ENCODE peak calls at places on chromosomes 2 and 18, in six cellular contexts. F is AG04449, L is WTC11, X is SK-N-SH, H is stomach, N is upper lobe of left lung. K is an unnamed sample.

GRCh38 chr18:23189768-23190661 is 54.7 kb downstream of the CABLES1 start:
- DNase-seq in X (no peak), H (no peak), F (no peak), L (no peak), N (no peak), K (no peak)

GRCh38 chr2:71235930-71236587 is 9.2 kb upstream of the PAIP2B start:
- DNase-seq in H (no peak), N (no peak), X (no peak), L (peak), F (no peak), K (no peak)

GRCh38 chr2:152335016-152335850 is at the start of gene FMNL2:
- DNase-seq in X (peak), F (no peak), H (peak), L (peak), N (peak), K (peak)

GRCh38 chr2:172888704-172889103 is 153.1 kb downstream of the RAPGEF4 start:
- DNase-seq in X (peak), L (no peak), F (no peak), H (no peak), N (no peak), K (no peak)

GRCh38 chr2:44075536-44075935 is 79.7 kb upstream of the LRPPRC start:
- DNase-seq in N (no peak), L (no peak), H (no peak), F (peak), X (no peak), K (peak)

GRCh38 chr2:29782531-29782930 is 138.9 kb downstream of the ALK start:
- DNase-seq in H (no peak), X (no peak), F (no peak), L (no peak), N (no peak), K (no peak)

GRCh38 chr2:70086278-70086837 is 919 bp upstream of the PCBP1 start:
- DNase-seq in F (peak), H (peak), N (peak), L (peak), X (peak), K (peak)

GRCh38 chr18:46474487-46475366 is 182.3 kb downstream of the LOXHD1 start:
- DNase-seq in L (no peak), H (no peak), N (no peak), F (no peak), X (peak), K (no peak)

GRCh38 chr2:170144758-170145157 is 33.2 kb upstream of the MYO3B start:
- DNase-seq in X (no peak), H (no peak), L (no peak), F (no peak), N (no peak), K (no peak)

GRCh38 chr18:76405761-76406356 is 89.2 kb downstream of the ZNF516 start:
- DNase-seq in N (no peak), F (no peak), L (peak), X (peak), H (peak), K (peak)

GRCh38 chr18:46718501-46719341 is 38.1 kb downstream of the ST8SIA5 start:
- DNase-seq in H (no peak), X (no peak), N (no peak), F (peak), L (no peak), K (no peak)

GRCh38 chr2:29192526-29192925 is 77.3 kb downstream of the CLIP4 start:
- DNase-seq in H (no peak), N (no peak), F (peak), X (no peak), L (no peak), K (no peak)

GRCh38 chr2:147482111-147482510 is 362.7 kb upstream of the ACVR2A start:
- DNase-seq in F (no peak), N (no peak), L (no peak), H (no peak), X (no peak), K (no peak)

GRCh38 chr18:22241806-22242440 is 72.5 kb downstream of the GATA6 start:
- DNase-seq in L (no peak), X (no peak), H (peak), N (no peak), F (no peak), K (no peak)

GRCh38 chr18:76839395-76839794 is 17.0 kb downstream of the ZNF236 start:
- DNase-seq in X (no peak), F (no peak), N (no peak), L (no peak), H (no peak), K (no peak)

GRCh38 chr2:12828932-12829331 is 112.2 kb downstream of the TRIB2 start:
- DNase-seq in L (no peak), N (no peak), X (no peak), H (no peak), F (no peak), K (no peak)

GRCh38 chr2:11111811-11112425 is 43.3 kb upstream of the SLC66A3 start:
- DNase-seq in N (no peak), L (peak), H (no peak), F (no peak), X (no peak), K (no peak)

GRCh38 chr2:234997389-234997788 is 45.6 kb downstream of the SH3BP4 start:
- DNase-seq in N (peak), X (no peak), L (no peak), F (no peak), H (no peak), K (no peak)

GRCh38 chr2:52542297-52542696 is 1225.3 kb upstream of the CHAC2 start:
- DNase-seq in H (no peak), F (no peak), X (no peak), N (no peak), L (no peak), K (no peak)

GRCh38 chr2:218961651-218962570 is 2.4 kb downstream of the CDK5R2 start:
- DNase-seq in X (peak), H (no peak), N (peak), L (peak), F (no peak), K (peak)

GRCh38 chr2:190763901-190764514 is 115.1 kb downstream of the NAB1 start:
- DNase-seq in F (no peak), L (no peak), X (no peak), N (no peak), H (no peak), K (no peak)

GRCh38 chr2:2839393-2840096 is 508.5 kb upstream of the MYT1L start:
- DNase-seq in N (no peak), L (no peak), X (peak), H (peak), F (no peak), K (peak)

GRCh38 chr2:158998486-158999248 is 30.2 kb downstream of the TANC1 start:
- DNase-seq in L (no peak), H (no peak), X (no peak), F (peak), N (no peak), K (no peak)

GRCh38 chr2:186771395-186771794 is 77.5 kb downstream of the FAM171B start:
- DNase-seq in X (no peak), F (no peak), H (no peak), N (no peak), L (no peak), K (no peak)

GRCh38 chr2:232877940-232878511 is 8.0 kb downstream of the SNORC start:
- DNase-seq in F (no peak), X (peak), L (no peak), N (no peak), H (no peak), K (no peak)

GRCh38 chr2:96495983-96496382 is 9.2 kb downstream of the NEURL3 start:
- DNase-seq in N (no peak), H (no peak), L (no peak), F (no peak), X (no peak), K (no peak)

GRCh38 chr2:11329759-11330158 is 14.7 kb downstream of the ROCK2 start:
- DNase-seq in H (no peak), F (no peak), L (no peak), N (no peak), X (no peak), K (no peak)

GRCh38 chr2:224778474-224778877 is 62.3 kb upstream of the CCDC195 start:
- DNase-seq in L (peak), H (peak), N (no peak), X (peak), F (peak), K (peak)

GRCh38 chr2:101205521-101205998 is 47.1 kb upstream of the CNOT11 start:
- DNase-seq in L (peak), N (peak), H (peak), X (peak), F (peak), K (no peak)

GRCh38 chr2:100934504-100935371 is 67.4 kb upstream of the RPL31 start:
- DNase-seq in N (no peak), L (no peak), H (no peak), X (no peak), F (no peak), K (peak)

GRCh38 chr2:222561817-222562424 is 94.0 kb downstream of the FARSB start:
- DNase-seq in H (peak), F (no peak), X (peak), L (peak), N (no peak), K (no peak)

GRCh38 chr2:130963849-130964793 is 127.4 kb downstream of the ARHGEF4 start:
- DNase-seq in N (peak), X (peak), L (peak), F (no peak), H (no peak), K (no peak)
- TF ChIP-seq CTCF in N (no peak), X (peak), L (no peak), F (no peak), H (no peak), K (no peak)

GRCh38 chr2:149490296-149490695 is 97.3 kb downstream of the MMADHC start:
- DNase-seq in X (peak), N (no peak), L (no peak), F (no peak), H (no peak), K (no peak)
- TF ChIP-seq CTCF in X (peak), N (no peak), L (no peak), F (peak), H (no peak), K (no peak)

DNA sequence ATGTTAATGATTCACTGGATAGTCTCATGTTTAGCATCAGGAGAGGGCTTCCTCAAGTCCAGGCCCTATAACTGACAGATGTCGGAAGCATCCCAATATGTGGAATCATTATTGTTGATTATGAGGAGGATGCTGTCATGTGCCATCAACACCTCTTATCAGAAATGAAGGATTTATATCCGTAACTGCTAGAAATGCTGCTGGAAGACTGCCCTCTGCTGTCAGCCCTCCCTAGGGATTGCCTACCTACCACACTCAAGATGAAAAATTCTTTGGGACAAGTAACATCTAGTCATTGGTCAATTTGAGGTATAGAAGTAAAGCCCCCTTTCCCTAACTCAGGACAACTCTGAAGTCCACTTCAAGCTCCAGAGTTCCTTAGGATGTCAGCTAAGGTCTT is 1166.5 kb upstream of the NXPH2 start:
- DNase-seq in H (no peak), X (peak), N (no peak), F (no peak), L (peak), K (no peak)
- TF ChIP-seq CTCF in H (no peak), X (no peak), N (no peak), F (no peak), L (no peak), K (no peak)

GRCh38 chr2:127560201-127560928 is 24.9 kb downstream of the MYO7B start:
- DNase-seq in X (no peak), F (no peak), N (no peak), L (no peak), H (peak), K (no peak)
- TF ChIP-seq CTCF in X (no peak), F (peak), N (no peak), L (no peak), H (no peak), K (no peak)

GRCh38 chr18:57715073-57715472 is 88.0 kb downstream of the ATP8B1 start:
- DNase-seq in N (no peak), F (no peak), H (no peak), X (no peak), L (no peak), K (no peak)
- TF ChIP-seq CTCF in N (no peak), F (no peak), H (no peak), X (no peak), L (no peak), K (no peak)

GRCh38 chr2:196171248-196171871 is at the start of gene STK17B:
- DNase-seq in N (peak), X (peak), H (peak), F (peak), L (peak), K (peak)
- TF ChIP-seq CTCF in N (peak), X (peak), H (no peak), F (peak), L (no peak), K (no peak)

DNA sequence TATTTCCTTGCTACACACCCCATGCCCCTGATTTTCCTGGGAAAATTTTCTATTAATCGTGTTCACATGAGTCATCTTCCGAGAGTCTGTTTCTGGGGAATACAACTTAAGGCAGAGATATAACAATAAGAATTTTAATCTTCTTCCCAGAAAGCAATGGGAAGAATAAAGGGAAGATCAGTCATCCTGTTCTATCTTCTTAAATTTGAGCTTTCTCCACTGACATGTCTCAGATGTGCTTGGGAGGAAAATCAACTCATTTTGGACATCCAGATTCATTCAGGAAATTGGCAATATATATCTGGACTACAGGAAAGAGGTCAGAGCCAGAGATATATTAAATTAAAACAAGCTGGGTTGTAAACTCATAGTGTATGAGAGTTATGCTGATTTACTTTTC is 62.3 kb upstream of the SPAG16 start:
- DNase-seq in H (no peak), F (no peak), X (no peak), L (no peak), N (no peak), K (no peak)
- TF ChIP-seq CTCF in H (no peak), F (no peak), X (no peak), L (no peak), N (no peak), K (no peak)

GRCh38 chr2:55923091-55923977 is at the start of gene EFEMP1:
- DNase-seq in F (no peak), N (peak), L (peak), H (peak), X (peak), K (peak)
- TF ChIP-seq CTCF in F (no peak), N (no peak), L (no peak), H (no peak), X (no peak), K (no peak)

GRCh38 chr18:12394428-12394827 is 13.3 kb upstream of the PRELID3A start:
- DNase-seq in L (peak), X (no peak), F (no peak), N (no peak), H (no peak), K (peak)
- TF ChIP-seq CTCF in L (no peak), X (peak), F (peak), N (peak), H (peak), K (no peak)

GRCh38 chr18:24234850-24235418 is 96.1 kb downstream of the CABYR start:
- DNase-seq in L (no peak), F (no peak), X (no peak), H (no peak), N (no peak), K (no peak)

GRCh38 chr18:24234330-24234729 is 95.5 kb downstream of the CABYR start:
- DNase-seq in F (no peak), N (no peak), L (no peak), H (no peak), X (no peak), K (no peak)

GRCh38 chr18:24230766-24231165 is 91.9 kb downstream of the CABYR start:
- DNase-seq in X (no peak), H (no peak), F (no peak), L (no peak), N (no peak), K (no peak)

GRCh38 chr18:24232814-24233213 is 94.0 kb downstream of the CABYR start:
- DNase-seq in F (no peak), N (no peak), H (no peak), X (no peak), L (no peak), K (no peak)

DNA sequence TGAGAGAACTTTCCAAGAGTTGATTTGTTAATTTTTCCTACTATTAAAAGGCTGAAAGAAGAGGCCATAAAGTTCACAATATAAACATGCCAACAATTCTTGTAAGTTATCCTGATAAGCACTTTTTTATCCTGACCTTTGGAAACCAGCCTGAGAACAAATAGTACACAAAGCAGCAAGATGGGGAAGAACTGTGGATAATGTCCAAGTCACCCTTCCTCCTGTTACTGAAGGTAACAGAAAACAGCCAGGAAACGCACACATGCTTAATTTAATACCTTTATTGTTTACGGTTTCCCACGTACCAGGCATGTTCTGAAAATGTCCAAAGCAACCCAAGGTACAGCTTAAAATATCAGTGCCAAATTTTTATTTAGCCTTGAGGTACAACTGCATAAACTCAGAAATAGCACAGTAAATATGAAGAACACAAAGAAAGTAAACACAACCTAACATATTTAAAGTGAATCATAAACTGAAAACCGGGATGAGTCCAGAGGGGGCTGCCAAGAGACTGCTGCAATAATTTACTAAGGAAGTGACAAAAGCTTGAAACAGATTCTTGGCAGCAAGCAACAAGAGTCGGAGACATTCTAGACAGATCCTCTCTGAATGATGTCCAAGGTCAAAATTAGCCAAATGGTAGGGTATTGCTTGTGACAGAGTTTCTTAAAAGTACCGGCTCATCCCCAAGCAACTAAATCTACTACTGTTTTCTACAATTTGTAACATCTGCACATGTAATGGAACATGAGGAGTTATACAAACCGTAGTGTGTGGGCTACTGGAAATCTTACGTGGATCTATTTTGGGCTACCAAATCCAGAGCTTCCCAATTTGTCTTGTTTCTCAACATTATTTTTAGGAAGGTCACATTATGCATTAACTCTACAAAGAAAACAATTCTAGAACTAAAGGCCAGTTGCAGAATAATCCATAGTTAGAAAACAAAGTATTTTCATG is 93.2 kb downstream of the CABYR start:
- DNase-seq in L (no peak), X (no peak), F (no peak), N (no peak), H (no peak), K (peak)
- TF ChIP-seq CTCF in L (no peak), X (no peak), F (no peak), N (no peak), H (no peak), K (no peak)

K was measured in lower leg skin.